ENCODE peak calls at places on chromosomes 6 and 20, in six cellular contexts. Y, R, H, F, I and G are unnamed samples.

GRCh38 chr6:93784794-93785757 is 365.7 kb upstream of the EPHA7 start:
- DNase-seq in Y (peak; percentile 75), I (no peak), H (no peak), F (no peak), R (peak; percentile 95), G (peak; percentile 91)

GRCh38 chr6:84263557-84263956 is 36.1 kb upstream of the CEP162 start:
- DNase-seq in I (no peak), R (peak; percentile 32), H (no peak), Y (no peak), F (no peak), G (no peak)

GRCh38 chr6:151695181-151695580 is 112.3 kb upstream of the ESR1 start:
- DNase-seq in H (no peak), F (no peak), I (no peak), R (no peak), Y (no peak), G (no peak)

GRCh38 chr6:121614115-121614514 is 178.7 kb downstream of the GJA1 start:
- DNase-seq in Y (no peak), H (peak; percentile 50), I (no peak), R (peak; percentile 73), F (no peak), G (peak; percentile 74)

GRCh38 chr6:75296811-75297779 is 12.5 kb upstream of the TMEM30A start:
- DNase-seq in F (peak; percentile 77), H (no peak), I (peak; percentile 73), R (peak; percentile 84), Y (peak; percentile 67), G (peak; percentile 81)

GRCh38 chr6:125952764-125953501 is 3.6 kb upstream of the HINT3 start:
- DNase-seq in R (peak; percentile 47), I (peak; percentile 73), F (peak; percentile 65), Y (no peak), H (no peak), G (peak; percentile 52)

GRCh38 chr6:90319044-90319443 is 22.4 kb upstream of the BACH2 start:
- DNase-seq in R (peak; percentile 9), Y (no peak), I (peak; percentile 8), H (no peak), F (no peak), G (no peak)

GRCh38 chr6:15246217-15247211 is 645 bp downstream of the JARID2 start:
- DNase-seq in R (peak; percentile 46), H (no peak), Y (no peak), F (no peak), I (no peak), G (peak; percentile 47)

GRCh38 chr6:26216015-26216885 is 129.0 kb downstream of the HFE start:
- DNase-seq in F (peak; percentile 99), I (peak; percentile 94), H (peak; percentile 80), R (peak; percentile 100), Y (peak; percentile 98), G (peak; percentile 100)

GRCh38 chr6:26215200-26216014 is 128.2 kb downstream of the HFE start:
- DNase-seq in Y (no peak), H (no peak), R (peak; percentile 26), I (no peak), F (peak; percentile 80), G (peak; percentile 20)

GRCh38 chr6:26216886-26217713 is 129.9 kb downstream of the HFE start:
- DNase-seq in H (peak; percentile 90), I (peak; percentile 96), F (peak; percentile 96), Y (peak; percentile 75), R (peak; percentile 92), G (peak; percentile 88)

GRCh38 chr6:26218824-26219223 is 131.6 kb downstream of the HFE start:
- DNase-seq in H (no peak), F (peak; percentile 67), Y (no peak), I (no peak), R (no peak), G (no peak)

GRCh38 chr6:26217714-26218075 is 130.5 kb downstream of the HFE start:
- DNase-seq in F (peak; percentile 66), R (peak; percentile 59), I (no peak), H (no peak), Y (no peak), G (peak; percentile 23)
- H3K4me3 ChIP-seq in F (peak overlapping the region; percentile 56), R (peak overlapping the region; percentile 68), I (peak overlapping the region; percentile 35), H (peak overlapping the region; percentile 22), Y (peak overlapping the region; percentile 62), G (peak overlapping the region; percentile 74)

DNA sequence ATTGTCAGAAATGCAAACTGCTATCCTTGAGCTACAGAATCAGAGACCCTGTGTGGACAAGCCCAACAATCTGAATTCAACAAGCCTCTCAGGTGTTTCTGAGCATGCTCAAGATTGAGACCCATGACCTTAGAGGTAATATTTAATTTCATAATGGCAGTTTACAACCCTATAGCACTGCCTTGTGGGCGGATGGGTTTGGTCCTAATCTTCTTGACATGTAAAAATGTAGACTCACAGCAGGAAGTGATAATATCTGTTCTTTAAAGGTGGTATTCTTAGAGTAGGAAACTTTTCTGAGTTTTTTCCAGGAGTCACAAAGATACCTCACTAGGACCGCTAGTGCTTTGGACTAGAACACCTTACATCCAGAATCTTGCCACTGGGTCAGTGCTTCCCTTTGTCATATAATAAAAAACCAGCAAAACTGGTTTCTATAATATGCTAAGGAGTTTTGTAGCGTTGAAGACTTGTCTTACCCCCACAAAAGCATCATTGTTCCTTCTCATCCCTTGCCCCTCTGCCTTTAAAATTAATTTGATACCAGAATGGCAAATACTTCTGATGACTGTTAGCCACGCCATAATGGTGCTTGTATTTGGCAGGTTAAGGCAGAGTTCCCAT is 52.6 kb downstream of the E2F3 start:
- DNase-seq in Y (no peak), F (no peak), H (no peak), R (no peak), I (peak; percentile 10), G (no peak)
- H3K4me3 ChIP-seq in Y (no peak overlapping the region), F (no peak overlapping the region), H (no peak overlapping the region), R (no peak overlapping the region), I (no peak overlapping the region), G (no peak overlapping the region)

DNA sequence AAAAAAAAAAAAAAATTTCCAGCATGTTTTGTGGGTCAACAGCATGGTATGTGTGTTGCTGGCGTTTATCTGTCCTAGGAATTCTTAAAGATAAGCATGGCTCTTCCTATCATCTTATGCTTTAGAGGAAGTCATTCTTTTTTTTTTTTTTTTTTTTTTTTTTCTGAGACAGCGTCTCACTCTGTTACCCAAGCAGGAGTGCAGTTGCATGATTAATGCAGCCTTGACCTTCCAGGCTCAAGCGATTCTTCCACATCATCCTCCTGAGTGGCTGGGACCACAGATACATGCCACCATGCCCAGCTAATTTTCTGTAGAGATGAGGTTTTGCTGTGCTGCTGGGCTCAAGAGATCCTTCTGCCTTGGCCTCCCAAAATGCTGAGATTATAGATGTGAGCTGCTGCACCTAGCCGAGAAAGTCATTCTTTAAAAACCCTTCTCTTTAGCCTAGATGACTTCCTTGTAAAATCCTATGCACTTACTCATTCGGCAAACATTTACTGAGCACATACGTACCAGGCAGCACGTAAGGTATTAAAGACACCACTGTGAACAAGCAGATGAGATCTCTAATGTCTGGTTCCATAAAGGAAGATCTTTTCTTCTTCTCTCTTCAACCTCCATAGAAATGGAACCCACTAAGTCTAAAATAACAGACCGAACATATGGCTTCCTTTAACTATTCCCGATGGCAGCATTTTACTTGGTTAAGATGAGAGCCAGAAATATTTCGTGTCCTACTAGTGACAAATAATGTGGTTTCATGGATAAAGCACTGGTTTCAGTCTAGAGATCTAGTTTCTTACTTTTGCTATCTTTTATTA is 122.4 kb downstream of the RIN2 start:
- DNase-seq in I (peak; percentile 52), F (no peak), R (peak; percentile 84), Y (no peak), H (no peak), G (peak; percentile 69)
- H3K4me3 ChIP-seq in I (no peak overlapping the region), F (no peak overlapping the region), R (no peak overlapping the region), Y (no peak overlapping the region), H (no peak overlapping the region), G (no peak overlapping the region)

GRCh38 chr6:166001359-166001758 is 166.3 kb downstream of the TBXT start:
- DNase-seq in H (no peak), I (no peak), F (no peak), Y (no peak), R (no peak), G (no peak)
- H3K4me3 ChIP-seq in H (no peak overlapping the region), I (no peak overlapping the region), F (no peak overlapping the region), Y (no peak overlapping the region), R (no peak overlapping the region), G (no peak overlapping the region)

GRCh38 chr6:20192625-20193024 is 19.6 kb downstream of the MBOAT1 start:
- DNase-seq in Y (no peak), H (no peak), F (no peak), R (no peak), I (no peak), G (no peak)

GRCh38 chr6:20182926-20183521 is 29.2 kb downstream of the MBOAT1 start:
- DNase-seq in R (no peak), H (no peak), Y (peak; percentile 18), I (peak; percentile 68), F (no peak), G (no peak)

GRCh38 chr6:20191951-20192350 is 20.3 kb downstream of the MBOAT1 start:
- DNase-seq in H (no peak), R (no peak), F (no peak), Y (no peak), I (no peak), G (no peak)

GRCh38 chr6:20186981-20187380 is 25.3 kb downstream of the MBOAT1 start:
- DNase-seq in Y (no peak), R (no peak), F (no peak), H (no peak), I (no peak), G (peak; percentile 19)

DNA sequence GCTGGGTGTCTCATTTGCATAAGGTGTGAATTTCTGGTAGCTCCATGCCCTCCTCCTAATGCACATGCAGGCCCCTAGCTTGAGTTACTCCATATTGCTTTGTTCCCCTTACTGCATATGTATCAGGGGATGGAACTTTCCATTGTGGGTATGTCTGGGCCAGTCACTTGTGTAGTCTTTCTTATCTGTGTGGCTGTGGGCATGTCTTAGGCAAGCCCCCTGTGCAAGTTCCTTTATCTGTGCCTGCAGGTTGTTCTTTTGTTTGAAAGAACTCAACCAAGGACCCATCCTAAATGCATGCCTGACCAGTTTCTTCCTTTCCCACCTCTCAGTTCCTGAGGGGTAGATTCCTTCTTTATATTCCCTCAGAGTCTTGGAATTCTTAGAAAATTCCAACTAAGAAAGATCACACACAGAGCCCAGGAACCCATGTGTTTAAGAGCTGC is 23.6 kb downstream of the MBOAT1 start:
- DNase-seq in H (no peak), R (no peak), F (no peak), I (no peak), Y (no peak), G (no peak)
- H3K4me3 ChIP-seq in H (no peak overlapping the region), R (no peak overlapping the region), F (no peak overlapping the region), I (no peak overlapping the region), Y (no peak overlapping the region), G (no peak overlapping the region)

DNA sequence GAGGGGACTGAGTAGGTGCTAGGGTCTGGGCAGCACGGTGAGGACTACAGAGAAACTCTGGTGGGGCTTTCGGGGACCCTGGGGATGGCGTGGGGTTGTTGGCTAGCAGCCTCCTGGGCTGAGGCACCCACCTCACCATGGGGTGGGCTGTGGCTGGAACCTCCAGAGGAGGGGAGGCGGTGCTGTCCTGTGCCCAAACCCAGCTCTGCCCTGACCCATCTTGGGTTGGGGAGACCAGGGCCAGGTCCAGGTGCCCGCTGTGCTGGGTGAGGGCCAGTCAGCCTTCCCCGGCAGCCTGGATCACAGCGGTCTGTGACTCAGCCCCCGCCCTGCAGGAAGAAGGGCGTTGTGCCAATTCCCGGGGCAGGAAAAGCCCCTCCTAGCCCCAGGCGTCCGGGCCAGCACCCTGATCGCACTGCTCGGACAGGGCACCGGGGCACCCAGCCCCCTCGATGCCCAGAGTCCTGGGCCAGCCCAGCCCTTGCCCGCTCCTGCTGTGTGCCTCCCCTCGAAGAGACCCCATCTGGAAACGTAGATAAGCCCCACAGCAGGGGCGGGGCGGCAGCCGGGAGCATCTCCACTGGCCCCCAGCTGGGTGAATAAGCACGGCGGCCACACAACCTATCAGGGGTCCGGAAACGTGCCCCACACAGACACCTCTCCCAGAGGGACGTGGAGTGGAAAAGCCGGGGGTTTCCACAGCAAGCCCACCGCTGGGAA is 10.0 kb downstream of the LAMA5 start:
- DNase-seq in H (peak; percentile 90), F (no peak), R (peak; percentile 87), Y (peak; percentile 54), I (no peak), G (peak; percentile 72)
- H3K4me3 ChIP-seq in H (no peak overlapping the region), F (no peak overlapping the region), R (peak overlapping the region; percentile 9), Y (no peak overlapping the region), I (no peak overlapping the region), G (peak overlapping the region; percentile 14)